ENCODE peak calls at places on chromosomes 2 and 18, in four cellular contexts. B is KG1, C is HuH-7, E is MCF 10A. S is an unnamed sample.

GRCh38 chr2:160269803-160270570 is 69.9 kb upstream of the ITGB6 start:
- DNase-seq in B (no peak), C (peak; percentile 83), E (no peak), S (no peak)

GRCh38 chr18:79476031-79476917 is 80.5 kb downstream of the NFATC1 start:
- DNase-seq in B (no peak), C (no peak), E (peak; percentile 18), S (no peak)

GRCh38 chr2:198315791-198316190 is 511.4 kb downstream of the PLCL1 start:
- DNase-seq in B (no peak), C (no peak), E (no peak), S (no peak)

GRCh38 chr2:21821697-21822227 is 698.0 kb downstream of the TDRD15 start:
- DNase-seq in B (no peak), C (no peak), E (peak; percentile 2), S (no peak)

GRCh38 chr18:63346471-63347183 is 20.4 kb downstream of the KDSR start:
- DNase-seq in B (no peak), C (no peak), E (no peak), S (no peak)

GRCh38 chr18:9851511-9851910 is 34.3 kb upstream of the TXNDC2 start:
- DNase-seq in B (no peak), C (no peak), E (peak; percentile 75), S (peak; percentile 68)

GRCh38 chr2:70906022-70906421 is 29.7 kb upstream of the ATP6V1B1 start:
- DNase-seq in B (no peak), C (no peak), E (no peak), S (no peak)

GRCh38 chr18:5294113-5294617 is 1.4 kb downstream of the ZBTB14 start:
- DNase-seq in B (no peak), C (peak; percentile 15), E (no peak), S (no peak)

GRCh38 chr18:27731211-27731610 is 445.7 kb downstream of the CDH2 start:
- DNase-seq in B (no peak), C (no peak), E (no peak), S (no peak)

GRCh38 chr2:188291142-188291616 is 495 bp upstream of the GULP1 start:
- DNase-seq in B (no peak), C (no peak), E (no peak), S (no peak)

GRCh38 chr2:9667826-9668225 is 37.0 kb upstream of the YWHAQ start:
- DNase-seq in B (no peak), C (no peak), E (no peak), S (no peak)

GRCh38 chr2:43078781-43079755 is 147.3 kb downstream of the ZFP36L2 start:
- DNase-seq in B (no peak), C (no peak), E (no peak), S (no peak)

GRCh38 chr2:1685957-1686783 is 58.1 kb downstream of the PXDN start:
- DNase-seq in B (no peak), C (no peak), E (no peak), S (no peak)

GRCh38 chr2:27249891-27250651 is 12.8 kb downstream of the SLC30A3 start:
- DNase-seq in B (no peak), C (peak; percentile 91), E (peak; percentile 55), S (peak; percentile 57)